ENCODE peak calls at places on chromosomes 16 and 17, in five cellular contexts. G, N, L, C and M are unnamed samples.

GRCh38 chr17:74922694-74923537 is at the start of gene USH1G:
- DNase-seq in C (no peak), N (no peak), L (no peak), G (no peak), M (peak)

GRCh38 chr16:23573822-23574221 is 16.3 kb downstream of the UBFD1 start:
- DNase-seq in L (no peak), C (no peak), G (no peak), N (no peak), M (no peak)

GRCh38 chr17:74429604-74430384 is 2.1 kb upstream of the GPRC5C start:
- DNase-seq in C (no peak), G (no peak), L (no peak), N (no peak), M (no peak)

GRCh38 chr16:53771655-53772497 is 67.9 kb downstream of the FTO start:
- DNase-seq in N (no peak), G (no peak), C (no peak), L (no peak), M (no peak)

GRCh38 chr17:70622382-70623260 is 453.3 kb downstream of the KCNJ2 start:
- DNase-seq in N (peak), C (no peak), L (peak), G (no peak), M (peak)

GRCh38 chr16:77637939-77638338 is 84.4 kb upstream of the NUDT7 start:
- DNase-seq in C (no peak), N (no peak), L (no peak), G (no peak), M (no peak)

GRCh38 chr17:78667741-78668640 is 90.8 kb upstream of the DNAH17 start:
- DNase-seq in G (no peak), N (no peak), C (no peak), L (no peak), M (no peak)

GRCh38 chr16:79810449-79811189 is 210.1 kb upstream of the MAF start:
- DNase-seq in N (no peak), C (no peak), L (no peak), G (no peak), M (no peak)

GRCh38 chr17:17565471-17566365 is 25.8 kb downstream of the PEMT start:
- DNase-seq in C (no peak), N (no peak), G (no peak), L (no peak), M (peak)

GRCh38 chr17:57455063-57455914 is 199.0 kb downstream of the MSI2 start:
- DNase-seq in N (no peak), L (no peak), C (peak), G (no peak), M (no peak)

GRCh38 chr16:53094013-53094630 is 39.3 kb downstream of the CHD9 start:
- DNase-seq in C (peak), G (no peak), L (no peak), N (peak), M (no peak)

GRCh38 chr17:82011617-82012481 is 10.8 kb downstream of the CENPX start:
- DNase-seq in N (no peak), G (no peak), L (peak), C (no peak), M (no peak)

GRCh38 chr17:45302649-45303173 is 14.1 kb downstream of the MAP3K14 start:
- DNase-seq in L (no peak), G (no peak), N (no peak), C (no peak), M (no peak)

GRCh38 chr16:89365044-89365467 is 125.3 kb downstream of the ANKRD11 start:
- DNase-seq in G (no peak), N (no peak), C (no peak), L (no peak), M (no peak)

GRCh38 chr17:66964930-66965800 is 658 bp downstream of the CACNG4 start:
- DNase-seq in C (no peak), G (no peak), N (no peak), L (peak), M (peak)

GRCh38 chr16:12898556-12898955 is 2.8 kb upstream of the SHISA9 start:
- DNase-seq in N (no peak), C (no peak), L (no peak), G (no peak), M (peak)

GRCh38 chr16:82177555-82177954 is 7.5 kb upstream of the MPHOSPH6 start:
- DNase-seq in G (no peak), L (no peak), C (no peak), N (no peak), M (no peak)

GRCh38 chr17:32127156-32127897 is 15.0 kb upstream of the RHOT1 start:
- DNase-seq in C (peak), G (no peak), L (peak), N (peak), M (peak)

GRCh38 chr16:57299009-57299718 is 14.7 kb upstream of the PLLP start:
- DNase-seq in N (peak), L (peak), C (no peak), G (no peak), M (peak)

GRCh38 chr17:45228121-45228941 is 6.6 kb downstream of the FMNL1 start:
- DNase-seq in G (no peak), L (no peak), C (no peak), N (no peak), M (peak)

GRCh38 chr16:10183606-10183959 is 1.4 kb upstream of the GRIN2A start:
- DNase-seq in G (no peak), C (no peak), N (no peak), L (no peak), M (no peak)

GRCh38 chr16:11587643-11588247 is 1.0 kb upstream of the LITAF start:
- DNase-seq in N (no peak), C (no peak), G (no peak), L (no peak), M (peak)

GRCh38 chr16:48384305-48384981 is 770 bp downstream of the SIAH1 start:
- DNase-seq in N (peak), G (no peak), L (peak), C (peak), M (peak)

GRCh38 chr17:69314246-69315030 is 12.5 kb downstream of the ABCA5 start:
- DNase-seq in C (no peak), L (no peak), G (no peak), N (no peak), M (peak)

GRCh38 chr17:83203073-83203471 is 123.7 kb downstream of the METRNL start:
- DNase-seq in L (no peak), N (peak), C (no peak), G (peak), M (no peak)

GRCh38 chr17:80376531-80376930 is 38.4 kb upstream of the ENDOV start:
- DNase-seq in C (no peak), G (no peak), L (no peak), N (no peak), M (no peak)

GRCh38 chr17:5365831-5366230 is 53.6 kb downstream of the NUP88 start:
- DNase-seq in N (no peak), G (no peak), C (no peak), L (no peak), M (no peak)

GRCh38 chr17:75739174-75739573 is 17.9 kb downstream of the ITGB4 start:
- DNase-seq in L (no peak), C (no peak), G (no peak), N (no peak), M (no peak)

GRCh38 chr16:65908568-65908967 is 457.9 kb upstream of the CDH5 start:
- DNase-seq in C (no peak), N (no peak), G (no peak), L (peak), M (peak)

GRCh38 chr17:73309727-73310555 is 1.9 kb downstream of the CDC42EP4 start:
- DNase-seq in C (no peak), L (peak), G (no peak), N (peak), M (no peak)